ENCODE peak calls at places on chromosomes 13 and 19, in four cellular contexts. S, G, M and H are unnamed samples.
A peak's percentile ranks its signal among the peaks of the same experiment; 100 is the strongest.

GRCh38 chr19:55488986-55489710 is 912 bp downstream of the SSC5D start:
- DNase-seq in M (no peak), S (no peak), G (peak; percentile 30), H (no peak)

GRCh38 chr19:52963229-52963760 is 614 bp upstream of the ZNF816 start:
- DNase-seq in G (no peak), M (peak; percentile 66), S (no peak), H (no peak)

GRCh38 chr19:40494191-40494838 is 27.5 kb downstream of the SPTBN4 start:
- DNase-seq in M (no peak), G (no peak), S (no peak), H (no peak)

GRCh38 chr13:32443111-32443510 is 15.2 kb upstream of the N4BP2L1 start:
- DNase-seq in S (peak; percentile 23), M (no peak), G (no peak), H (peak; percentile 60)

GRCh38 chr19:11096210-11096841 is 7.1 kb downstream of the LDLR start:
- DNase-seq in G (no peak), S (peak; percentile 47), M (no peak), H (peak; percentile 48)

GRCh38 chr19:56393119-56394012 is at the start of gene ZNF582:
- DNase-seq in G (peak; percentile 91), M (peak; percentile 90), S (peak; percentile 95), H (peak; percentile 65)

GRCh38 chr13:111586291-111586690 is 265.8 kb downstream of the TEX29 start:
- DNase-seq in M (no peak), S (no peak), G (no peak), H (no peak)

GRCh38 chr19:1421218-1421957 is 14.0 kb downstream of the DAZAP1 start:
- DNase-seq in G (no peak), M (no peak), S (no peak), H (no peak)

GRCh38 chr19:56367829-56368711 is 25.3 kb downstream of the ZNF582 start:
- DNase-seq in M (peak; percentile 96), G (peak; percentile 86), S (peak; percentile 89), H (peak; percentile 40)

GRCh38 chr13:98801626-98802418 is 49.4 kb upstream of the SLC15A1 start:
- DNase-seq in G (no peak), M (peak; percentile 34), S (no peak), H (no peak)

GRCh38 chr13:41842029-41842428 is 118.9 kb downstream of the VWA8 start:
- DNase-seq in S (peak; percentile 38), G (no peak), M (no peak), H (no peak)

GRCh38 chr19:42253245-42254082 is 1.5 kb downstream of the ERF start:
- DNase-seq in S (peak; percentile 26), G (peak; percentile 86), M (peak; percentile 81), H (no peak)

GRCh38 chr13:102903659-102904407 is 58.0 kb downstream of the ERCC5 start:
- DNase-seq in M (no peak), S (peak; percentile 18), G (peak; percentile 9), H (no peak)

GRCh38 chr19:17309962-17310461 is 649 bp downstream of the DDA1 start:
- DNase-seq in S (no peak), G (no peak), M (no peak), H (no peak)

GRCh38 chr19:13143135-13143534 is 7.0 kb downstream of the STX10 start:
- DNase-seq in G (no peak), M (no peak), S (peak; percentile 82), H (no peak)

GRCh38 chr19:38693380-38694223 is 46.2 kb downstream of the ACTN4 start:
- DNase-seq in M (no peak), G (no peak), S (peak; percentile 63), H (no peak)
- TF ChIP-seq CHD1 in M (no peak), G (no peak), S (no peak), H (no peak)

DNA sequence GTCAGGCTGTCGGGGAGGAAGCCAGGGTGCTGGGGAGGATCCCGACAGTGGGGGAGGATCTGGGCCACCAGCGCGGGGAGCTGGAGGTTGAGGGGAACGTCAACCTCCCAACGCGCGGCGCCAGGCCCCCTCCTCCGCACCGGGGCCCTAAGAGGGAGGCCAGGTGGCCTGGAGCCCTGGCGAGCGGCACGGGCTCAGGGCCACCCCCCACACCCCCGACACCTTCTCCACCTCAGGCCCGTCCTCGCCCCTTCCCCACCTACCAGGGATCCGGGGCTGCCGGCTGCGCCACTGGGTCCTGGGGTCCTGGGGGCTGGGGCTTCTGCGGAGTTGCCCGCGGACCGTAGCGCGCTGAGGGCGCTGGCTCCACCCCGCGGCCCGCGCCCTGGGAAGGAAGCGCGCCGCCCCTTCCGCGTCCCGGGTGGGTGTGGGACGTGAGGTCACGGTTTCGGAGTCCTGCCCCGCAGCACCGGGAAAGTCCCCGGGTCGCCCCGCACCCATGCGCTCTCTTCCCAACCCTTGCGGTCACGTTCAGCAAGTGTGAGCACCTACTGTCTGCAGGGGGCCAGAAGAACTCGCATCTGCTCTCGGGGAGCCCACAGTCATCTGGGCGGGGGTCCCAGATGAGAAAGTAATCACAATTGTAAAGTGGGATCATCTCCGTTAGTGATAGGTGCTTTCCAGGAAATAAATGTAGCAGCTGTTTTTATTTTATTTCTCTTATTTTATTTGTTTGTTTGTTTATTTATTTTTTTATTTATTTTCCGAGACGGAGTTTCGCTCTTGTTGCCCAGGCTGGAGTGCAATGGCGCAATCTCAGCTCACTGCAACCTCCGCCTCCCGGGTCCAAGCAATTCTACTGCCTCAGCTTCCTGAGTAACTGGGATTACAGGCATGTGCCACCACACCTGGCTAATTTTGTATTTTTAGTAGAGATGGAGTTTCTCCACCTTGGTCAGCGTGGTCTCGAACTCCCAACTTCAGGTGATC is at the start of gene TICAM1:
- DNase-seq in M (peak; percentile 56), S (peak; percentile 65), G (peak; percentile 90), H (no peak)
- TF ChIP-seq CHD1 in M (no peak), S (no peak), G (no peak), H (no peak)

GRCh38 chr19:8826371-8826770 is 5.7 kb downstream of the ZNF558 start:
- DNase-seq in M (no peak), G (no peak), S (no peak), H (no peak)
- TF ChIP-seq CHD1 in M (no peak), G (no peak), S (no peak), H (no peak)

DNA sequence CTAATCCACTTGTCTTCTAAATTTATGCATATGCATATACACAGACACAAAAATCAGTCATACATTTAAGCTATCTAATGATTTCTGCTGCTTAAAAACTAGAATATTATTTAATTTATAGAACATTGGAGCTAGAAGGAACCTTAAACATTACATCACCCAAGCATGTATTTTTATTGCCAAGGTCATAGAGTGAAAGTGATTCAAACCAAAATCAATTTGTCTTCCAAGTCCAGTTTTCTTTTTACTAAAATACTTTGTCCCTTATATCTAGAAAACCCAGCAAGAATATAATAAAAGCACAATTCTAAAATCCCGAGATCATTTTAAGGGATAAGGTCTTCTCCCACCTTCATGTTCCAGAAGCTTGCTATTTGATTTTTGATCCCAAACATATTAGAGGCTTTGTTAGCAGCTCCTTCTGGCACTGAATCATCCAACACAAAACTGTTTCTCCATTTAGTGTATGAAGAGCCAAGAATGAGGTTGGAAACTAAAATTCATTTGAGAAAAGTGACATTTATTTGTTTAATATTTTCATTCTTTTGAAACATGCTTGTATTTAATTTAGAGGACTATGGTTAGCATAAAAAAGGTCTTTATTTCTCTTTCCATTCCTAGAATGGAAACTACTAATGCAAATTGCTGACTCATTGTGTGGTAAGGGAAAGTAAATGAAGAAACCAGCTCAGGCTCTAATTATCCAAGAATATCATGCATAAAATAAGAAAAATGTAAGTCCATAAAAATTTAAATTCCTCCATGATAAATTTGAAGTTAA is 776.8 kb upstream of the SLITRK1 start:
- DNase-seq in G (no peak), S (peak; percentile 21), M (no peak), H (no peak)
- TF ChIP-seq CHD1 in G (no peak), S (no peak), M (no peak), H (no peak)

DNA sequence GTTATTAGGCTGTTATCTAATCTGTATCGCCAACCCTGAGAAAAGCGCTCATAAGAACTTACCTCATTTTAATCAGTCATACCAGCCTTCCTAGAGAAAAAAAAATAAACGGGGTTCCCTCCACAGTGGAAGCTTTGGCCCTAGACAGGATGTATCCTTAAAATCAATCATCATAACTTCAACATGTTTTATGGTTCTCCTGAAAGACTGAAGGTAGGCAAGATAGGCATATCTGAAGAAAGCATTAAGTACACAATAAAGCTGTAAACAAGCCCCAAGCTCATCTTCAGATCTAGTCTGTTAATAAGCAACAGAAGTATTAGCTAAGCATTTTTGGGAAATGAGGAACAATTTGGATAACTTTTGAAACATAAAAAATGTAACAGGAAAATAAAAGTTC is 18.7 kb upstream of the SERP2 start:
- DNase-seq in M (no peak), G (no peak), S (no peak), H (no peak)
- TF ChIP-seq CHD1 in M (no peak), G (no peak), S (no peak), H (no peak)

GRCh38 chr19:49744946-49745381 is 18.1 kb downstream of the TSKS start:
- DNase-seq in S (no peak), G (no peak), M (no peak), H (no peak)

GRCh38 chr19:49749055-49749716 is 13.9 kb downstream of the TSKS start:
- DNase-seq in S (peak; percentile 37), M (no peak), G (peak; percentile 35), H (no peak)

GRCh38 chr19:49749771-49750170 is 13.3 kb downstream of the TSKS start:
- DNase-seq in S (peak; percentile 66), M (no peak), G (no peak), H (no peak)

GRCh38 chr19:49741210-49741844 is 21.8 kb downstream of the TSKS start:
- DNase-seq in S (peak; percentile 28), M (no peak), G (peak; percentile 14), H (no peak)

GRCh38 chr19:49746206-49746958 is 16.7 kb downstream of the TSKS start:
- DNase-seq in S (no peak), G (peak; percentile 100), M (peak; percentile 97), H (no peak)
- TF ChIP-seq CHD1 in S (no peak), G (no peak), M (no peak), H (no peak)

DNA sequence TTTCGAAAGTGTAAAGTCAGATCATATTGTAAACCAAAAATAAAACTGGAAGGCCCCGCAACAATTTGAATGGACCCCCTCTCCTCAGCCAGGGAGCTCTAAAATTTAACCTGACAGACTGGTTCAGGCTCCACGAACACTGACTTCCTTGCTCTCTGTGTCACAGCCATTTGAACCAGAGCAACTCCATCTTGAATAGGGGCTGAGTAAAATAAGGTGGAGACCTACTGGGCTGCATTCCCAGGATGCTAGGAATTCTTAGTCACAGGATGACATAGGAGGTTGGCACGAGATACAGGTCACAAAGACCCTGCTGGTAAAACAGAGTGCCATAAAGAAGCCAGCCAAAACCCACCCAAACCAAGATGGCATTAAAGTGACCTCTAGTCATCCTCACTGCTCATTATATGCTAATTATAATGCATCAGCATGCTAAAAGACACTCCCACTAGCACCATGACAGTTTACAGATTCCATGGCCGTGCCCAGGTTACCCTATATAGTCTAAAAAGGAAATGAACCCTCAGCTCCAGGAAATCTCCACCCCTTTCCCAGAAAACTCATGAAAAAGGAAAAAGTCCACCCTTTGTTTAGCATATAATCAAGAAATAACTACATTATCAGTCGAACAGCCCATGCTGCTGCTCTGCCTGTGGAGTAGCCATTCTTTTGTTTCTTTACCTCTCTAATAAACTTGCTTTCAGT is 43.1 kb downstream of the RFXAP start:
- DNase-seq in S (no peak), M (no peak), G (no peak), H (no peak)
- TF ChIP-seq CHD1 in S (no peak), M (no peak), G (no peak), H (no peak)

GRCh38 chr13:75761373-75761772 is 125.2 kb downstream of the LMO7 start:
- DNase-seq in M (no peak), G (no peak), S (no peak), H (peak; percentile 25)
- TF ChIP-seq CHD1 in M (no peak), G (no peak), S (no peak), H (no peak)